ENCODE peak calls at places on chromosomes 16 and 17, in seven cellular contexts. N, F, Z, W, H, B and G are unnamed samples.

GRCh38 chr16:72666267-72666666 is 381.7 kb downstream of the ZFHX3 start:
- DNase-seq in N (no peak), F (no peak), Z (no peak), W (no peak), H (no peak), B (no peak), G (peak; percentile 12)

GRCh38 chr17:40244255-40244654 is 25.2 kb downstream of the WIPF2 start:
- DNase-seq in N (no peak), F (no peak), Z (no peak), W (no peak), H (no peak), B (no peak), G (no peak)

GRCh38 chr17:48478224-48479013 is 48.4 kb upstream of the SKAP1 start:
- DNase-seq in N (no peak), F (no peak), Z (no peak), W (no peak), H (no peak), B (no peak), G (peak; percentile 46)

GRCh38 chr17:45857977-45858708 is 13.5 kb downstream of the SPPL2C start:
- DNase-seq in N (no peak), F (no peak), Z (no peak), W (no peak), H (no peak), B (no peak), G (no peak)

GRCh38 chr16:24553983-24554382 is 14.6 kb downstream of the RBBP6 start:
- DNase-seq in N (no peak), F (no peak), Z (no peak), W (no peak), H (no peak), B (no peak), G (no peak)

GRCh38 chr17:61647044-61647443 is 56.0 kb upstream of the NACA2 start:
- DNase-seq in N (no peak), F (no peak), Z (no peak), W (no peak), H (no peak), B (no peak), G (no peak)

GRCh38 chr17:59545942-59546341 is 19.5 kb upstream of the DHX40 start:
- DNase-seq in N (no peak), F (no peak), Z (no peak), W (no peak), H (no peak), B (no peak), G (no peak)

GRCh38 chr16:88329726-88330700 is 52.7 kb upstream of the ZNF469 start:
- DNase-seq in N (no peak), F (no peak), Z (no peak), W (no peak), H (no peak), B (no peak), G (no peak)

GRCh38 chr17:43477832-43478634 is 5.7 kb upstream of the DHX8 start:
- DNase-seq in N (no peak), F (no peak), Z (no peak), W (no peak), H (no peak), B (no peak), G (no peak)

GRCh38 chr17:43479948-43480347 is 3.8 kb upstream of the DHX8 start:
- DNase-seq in N (no peak), F (no peak), Z (no peak), W (no peak), H (no peak), B (no peak), G (no peak)

GRCh38 chr17:43482103-43483012 is 1.4 kb upstream of the DHX8 start:
- DNase-seq in N (no peak), F (no peak), Z (no peak), W (no peak), H (no peak), B (no peak), G (no peak)

DNA sequence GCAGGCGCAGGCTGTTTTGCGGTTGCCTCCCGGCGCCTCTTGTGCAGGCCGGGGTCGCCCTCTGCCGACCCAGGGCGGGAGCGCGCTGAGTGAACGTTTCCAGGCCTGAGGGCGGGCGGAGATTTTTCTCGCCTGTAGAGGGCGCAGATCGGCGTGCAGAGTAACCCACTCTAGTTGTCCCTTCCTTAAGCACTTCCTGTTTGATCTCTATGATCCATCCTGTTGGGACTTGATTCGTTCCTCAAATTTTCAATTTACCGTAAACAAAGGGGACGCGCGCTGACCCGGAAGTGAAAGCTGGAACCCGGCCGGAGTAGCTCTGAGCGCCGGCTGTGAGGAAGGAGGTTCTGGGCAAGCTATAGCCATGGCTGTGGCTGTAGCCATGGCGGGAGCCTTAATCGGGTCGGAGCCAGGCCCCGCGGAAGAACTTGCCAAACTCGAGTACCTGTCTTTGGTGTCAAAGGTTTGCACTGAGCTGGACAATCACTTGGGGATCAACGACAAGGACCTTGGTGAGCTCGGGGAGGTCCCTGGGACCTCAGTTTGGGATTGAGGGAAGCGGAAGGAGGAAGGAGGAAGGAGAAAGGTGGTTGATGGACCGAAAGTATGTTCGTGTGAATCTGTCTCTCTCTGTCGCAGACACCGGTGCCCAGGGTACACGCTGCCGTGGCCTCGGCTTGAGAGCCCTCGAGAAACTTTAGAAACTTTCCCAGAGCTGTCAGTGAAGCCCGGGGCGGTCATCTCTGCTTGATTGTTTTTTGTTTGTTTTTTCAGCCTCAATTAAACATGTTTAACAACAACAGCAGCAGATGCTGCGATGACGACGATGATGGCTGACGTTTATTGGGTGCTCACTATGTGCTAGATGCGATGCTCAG is at the start of gene DHX8:
- DNase-seq in N (peak; percentile 98), F (peak; percentile 99), Z (peak; percentile 98), W (peak; percentile 99), H (peak; percentile 97), B (peak; percentile 99), G (peak; percentile 99)
- TF ChIP-seq POLR2A in N (peak; percentile 65), F (peak; percentile 71), Z (peak; percentile 65), W (peak; percentile 92), H (peak; percentile 66), B (peak; percentile 65), G (peak; percentile 96)

GRCh38 chr17:77128895-77129567 is 11.7 kb upstream of the SEC14L1 start:
- DNase-seq in N (no peak), F (no peak), Z (no peak), W (no peak), H (no peak), B (no peak), G (no peak)

GRCh38 chr17:77126519-77126918 is 14.2 kb upstream of the SEC14L1 start:
- DNase-seq in N (no peak), F (peak; percentile 57), Z (no peak), W (peak; percentile 76), H (no peak), B (no peak), G (no peak)

GRCh38 chr17:77129568-77130301 is 11.0 kb upstream of the SEC14L1 start:
- DNase-seq in N (no peak), F (no peak), Z (no peak), W (no peak), H (no peak), B (no peak), G (no peak)

GRCh38 chr17:77125432-77125901 is 15.3 kb upstream of the SEC14L1 start:
- DNase-seq in N (no peak), F (no peak), Z (peak; percentile 91), W (no peak), H (no peak), B (no peak), G (no peak)

GRCh38 chr17:77127735-77128361 is 12.9 kb upstream of the SEC14L1 start:
- DNase-seq in N (peak; percentile 77), F (peak; percentile 84), Z (no peak), W (no peak), H (peak; percentile 44), B (peak; percentile 80), G (no peak)
- TF ChIP-seq POLR2A in N (no peak), F (peak; percentile 36), Z (no peak), W (peak; percentile 30), H (peak; percentile 58), B (no peak), G (peak; percentile 70)

GRCh38 chr17:79563237-79564013 is 47.4 kb downstream of the RBFOX3 start:
- DNase-seq in N (peak; percentile 19), F (no peak), Z (peak; percentile 61), W (no peak), H (no peak), B (peak; percentile 40), G (no peak)

GRCh38 chr17:79562806-79563141 is 48.1 kb downstream of the RBFOX3 start:
- DNase-seq in N (peak; percentile 13), F (no peak), Z (no peak), W (no peak), H (no peak), B (peak; percentile 14), G (no peak)

GRCh38 chr17:79568661-79569060 is 42.2 kb downstream of the RBFOX3 start:
- DNase-seq in N (peak; percentile 55), F (no peak), Z (no peak), W (no peak), H (no peak), B (no peak), G (no peak)

GRCh38 chr17:79566251-79566955 is 44.4 kb downstream of the RBFOX3 start:
- DNase-seq in N (peak; percentile 50), F (no peak), Z (no peak), W (no peak), H (no peak), B (no peak), G (no peak)

DNA sequence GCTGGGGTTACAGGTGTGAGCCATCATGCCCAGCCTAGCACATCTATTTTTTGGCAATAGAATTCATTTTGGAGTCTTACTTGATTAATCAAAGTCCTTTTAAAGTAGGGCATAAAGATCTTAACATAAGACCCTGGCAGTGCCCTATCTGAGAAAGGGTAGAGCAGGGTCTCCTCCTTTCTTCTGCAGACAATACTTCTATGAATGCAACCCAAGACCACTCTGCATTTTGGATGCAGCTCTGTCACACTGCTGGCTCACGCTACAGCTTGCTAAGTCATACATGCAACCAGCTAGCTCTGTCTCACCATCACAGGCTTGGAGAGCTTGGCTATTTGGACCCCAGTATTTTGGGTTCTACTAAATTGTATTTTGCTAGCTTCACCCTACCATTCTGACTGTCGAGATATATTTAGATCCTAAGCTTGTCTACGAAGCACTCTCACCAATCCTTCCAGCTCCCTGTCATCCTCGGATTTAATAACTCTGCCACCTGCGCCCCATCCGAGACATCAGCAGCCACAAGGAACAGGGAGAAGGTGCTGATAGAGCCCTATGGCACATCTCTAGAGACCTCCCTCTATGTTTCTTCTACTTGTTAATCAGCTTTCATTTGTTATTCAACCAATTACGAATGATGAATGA is 45.1 kb downstream of the RBFOX3 start:
- DNase-seq in N (peak; percentile 8), F (no peak), Z (no peak), W (no peak), H (no peak), B (no peak), G (no peak)
- TF ChIP-seq POLR2A in N (no peak), F (no peak), Z (no peak), W (no peak), H (no peak), B (no peak), G (no peak)

DNA sequence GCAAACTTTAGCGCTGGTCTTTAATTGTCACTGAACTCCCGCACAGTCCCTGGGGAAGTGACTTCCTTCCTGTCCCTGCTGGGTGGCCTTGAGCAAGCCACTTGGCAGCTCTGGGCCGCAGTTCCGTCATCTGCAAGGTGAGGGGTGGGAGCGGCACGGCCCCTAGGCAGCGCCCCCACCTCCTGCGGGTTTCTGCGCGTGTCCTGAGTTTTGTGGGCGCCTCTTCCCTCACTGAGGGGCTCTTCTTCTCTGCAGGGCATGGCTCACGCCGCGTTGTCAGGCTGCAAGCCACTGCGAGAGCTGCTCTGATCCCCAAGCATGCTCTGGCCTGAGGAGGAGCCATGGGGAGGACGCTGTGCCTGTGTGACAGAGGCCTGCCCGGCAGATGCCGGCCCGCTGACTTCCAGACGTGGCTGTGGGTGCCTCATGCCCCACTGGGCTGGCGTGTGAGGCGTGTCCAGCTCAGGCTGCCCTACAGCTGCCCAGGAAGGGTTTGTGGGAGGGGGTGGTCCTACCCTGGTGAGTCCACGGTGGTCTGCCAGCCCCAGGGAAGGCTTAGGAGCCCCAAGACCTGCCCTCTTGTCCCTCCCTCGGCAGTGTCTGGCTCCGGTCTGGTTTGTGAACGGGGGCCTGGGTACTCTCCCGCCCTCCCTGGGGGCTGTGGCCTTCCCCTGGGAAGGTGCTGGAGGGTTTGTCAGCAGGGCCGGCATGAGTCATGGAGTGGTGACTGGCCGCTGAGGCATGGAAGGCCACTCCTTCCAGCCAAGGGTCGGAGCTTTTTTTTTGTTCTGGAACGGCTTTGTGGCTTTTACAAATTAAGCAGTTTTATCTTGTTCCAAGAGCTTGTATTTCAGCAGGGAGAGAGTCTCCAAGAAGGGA is 182.0 kb downstream of the SEC14L1 start:
- DNase-seq in N (peak; percentile 95), F (peak; percentile 87), Z (peak; percentile 92), W (peak; percentile 52), H (peak; percentile 76), B (peak; percentile 92), G (no peak)
- TF ChIP-seq POLR2A in N (peak; percentile 10), F (no peak), Z (peak; percentile 40), W (peak; percentile 41), H (no peak), B (no peak), G (no peak)